ENCODE peak calls at places on chromosomes 6 and 20, in seven cellular contexts. K, A, P, Z, S, Y and C are unnamed samples.

GRCh38 chr20:35181731-35182130 is 9.9 kb downstream of the PROCR start:
- DNase-seq in K (no peak), A (no peak), P (no peak), Z (no peak), S (no peak), Y (no peak), C (no peak)

GRCh38 chr6:42889815-42890214 is 10.4 kb downstream of the RPL7L1 start:
- DNase-seq in K (no peak), A (no peak), P (no peak), Z (no peak), S (no peak), Y (no peak), C (no peak)

GRCh38 chr6:99350573-99350972 is 1.1 kb upstream of the FAXC start:
- DNase-seq in K (no peak), A (no peak), P (no peak), Z (no peak), S (no peak), Y (no peak), C (peak; percentile 22)

GRCh38 chr20:34525709-34526416 is 9.6 kb downstream of the DYNLRB1 start:
- DNase-seq in K (peak; percentile 92), A (peak; percentile 90), P (peak; percentile 83), Z (no peak), S (peak; percentile 90), Y (peak; percentile 87), C (peak; percentile 87)

GRCh38 chr20:611047-611842 is 1.1 kb upstream of the TCF15 start:
- DNase-seq in K (no peak), A (no peak), P (no peak), Z (no peak), S (no peak), Y (no peak), C (no peak)

GRCh38 chr6:7087491-7087979 is 20.2 kb upstream of the RREB1 start:
- DNase-seq in K (no peak), A (peak; percentile 73), P (no peak), Z (no peak), S (no peak), Y (no peak), C (peak; percentile 78)

GRCh38 chr20:6582449-6582848 is 185.0 kb upstream of the BMP2 start:
- DNase-seq in K (no peak), A (no peak), P (no peak), Z (no peak), S (no peak), Y (no peak), C (no peak)

GRCh38 chr20:37936451-37936850 is 33.5 kb downstream of the VSTM2L start:
- DNase-seq in K (no peak), A (no peak), P (no peak), Z (no peak), S (no peak), Y (no peak), C (no peak)

GRCh38 chr6:41578714-41579610 is 32.8 kb downstream of the FOXP4 start:
- DNase-seq in K (no peak), A (peak; percentile 51), P (no peak), Z (no peak), S (no peak), Y (no peak), C (peak; percentile 82)

GRCh38 chr6:21027507-21027906 is 493.2 kb downstream of the CDKAL1 start:
- DNase-seq in K (no peak), A (no peak), P (no peak), Z (no peak), S (no peak), Y (no peak), C (no peak)

GRCh38 chr6:2616796-2617195 is 133.9 kb downstream of the MYLK4 start:
- DNase-seq in K (no peak), A (no peak), P (no peak), Z (no peak), S (no peak), Y (no peak), C (no peak)

GRCh38 chr6:93751969-93752368 is 332.6 kb upstream of the EPHA7 start:
- DNase-seq in K (no peak), A (no peak), P (no peak), Z (no peak), S (no peak), Y (no peak), C (no peak)

GRCh38 chr6:73983367-73983766 is 287.4 kb downstream of the CD109 start:
- DNase-seq in K (no peak), A (no peak), P (no peak), Z (no peak), S (no peak), Y (no peak), C (no peak)

GRCh38 chr6:82144007-82144851 is 103.3 kb downstream of the IBTK start:
- DNase-seq in K (no peak), A (peak; percentile 7), P (no peak), Z (no peak), S (peak; percentile 13), Y (peak; percentile 53), C (no peak)

GRCh38 chr6:82142524-82142923 is 105.0 kb downstream of the IBTK start:
- DNase-seq in K (no peak), A (no peak), P (no peak), Z (no peak), S (no peak), Y (no peak), C (no peak)

GRCh38 chr6:82145926-82146452 is 101.6 kb downstream of the IBTK start:
- DNase-seq in K (no peak), A (no peak), P (no peak), Z (no peak), S (no peak), Y (no peak), C (no peak)

GRCh38 chr6:82143041-82143481 is 104.5 kb downstream of the IBTK start:
- DNase-seq in K (no peak), A (no peak), P (no peak), Z (no peak), S (no peak), Y (no peak), C (no peak)

GRCh38 chr6:82144852-82145332 is 102.7 kb downstream of the IBTK start:
- DNase-seq in K (peak; percentile 63), A (peak; percentile 21), P (peak; percentile 37), Z (no peak), S (peak; percentile 17), Y (peak; percentile 67), C (no peak)
- H3K4me3 ChIP-seq in K (peak overlapping the region; percentile 47), A (no peak overlapping the region), P (no peak overlapping the region), Z (no peak overlapping the region), S (no peak overlapping the region), Y (peak overlapping the region; percentile 24), C (no peak overlapping the region)

DNA sequence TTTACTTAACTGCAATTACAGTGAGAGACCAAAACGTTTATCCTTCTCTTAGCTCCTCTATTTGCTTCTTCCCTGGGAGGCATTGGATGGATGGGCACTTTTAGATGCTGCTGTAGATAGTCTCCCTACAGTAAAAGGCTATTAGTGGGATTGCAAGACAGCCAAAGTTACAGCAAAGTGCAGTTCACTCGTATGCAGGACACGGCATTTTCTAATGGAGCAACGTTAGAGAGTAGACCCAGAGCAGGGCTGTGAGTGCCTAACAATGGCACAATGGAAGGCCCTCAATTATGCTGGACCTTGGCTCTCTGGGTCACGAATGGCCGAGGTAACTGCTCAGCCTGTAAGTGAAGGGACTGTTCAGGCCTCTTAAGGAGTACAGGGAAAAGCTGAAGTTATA is 605.8 kb upstream of the NOX3 start:
- DNase-seq in K (no peak), A (no peak), P (no peak), Z (no peak), S (no peak), Y (no peak), C (no peak)
- H3K27ac ChIP-seq in K (no peak overlapping the region), A (no peak overlapping the region), P (no peak overlapping the region), Z (no peak overlapping the region), S (no peak overlapping the region), Y (no peak overlapping the region), C (no peak overlapping the region)

DNA sequence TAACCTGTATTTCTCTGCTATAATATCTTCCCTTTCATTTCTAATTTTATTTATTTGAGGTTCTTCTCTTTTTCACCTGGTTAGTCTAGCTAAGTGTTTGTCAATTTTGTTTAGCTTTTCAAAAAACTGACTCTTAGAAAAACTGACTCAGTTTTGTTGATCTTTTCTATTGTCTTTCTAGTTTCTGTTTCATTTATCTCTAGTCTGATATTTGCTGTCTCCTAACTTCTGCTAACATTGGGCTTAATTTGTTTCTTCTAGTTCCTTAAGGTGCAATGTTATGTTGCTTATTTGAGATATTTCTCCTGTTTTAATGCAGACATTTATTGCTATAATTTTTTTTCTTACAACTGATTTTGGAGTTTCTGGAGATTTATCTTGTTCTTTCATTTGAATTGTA is 1011.0 kb downstream of the EPHA7 start:
- DNase-seq in K (no peak), A (no peak), P (no peak), Z (no peak), S (no peak), Y (no peak), C (no peak)
- H3K4me3 ChIP-seq in K (no peak overlapping the region), A (no peak overlapping the region), P (no peak overlapping the region), Z (no peak overlapping the region), S (no peak overlapping the region), Y (no peak overlapping the region), C (no peak overlapping the region)

DNA sequence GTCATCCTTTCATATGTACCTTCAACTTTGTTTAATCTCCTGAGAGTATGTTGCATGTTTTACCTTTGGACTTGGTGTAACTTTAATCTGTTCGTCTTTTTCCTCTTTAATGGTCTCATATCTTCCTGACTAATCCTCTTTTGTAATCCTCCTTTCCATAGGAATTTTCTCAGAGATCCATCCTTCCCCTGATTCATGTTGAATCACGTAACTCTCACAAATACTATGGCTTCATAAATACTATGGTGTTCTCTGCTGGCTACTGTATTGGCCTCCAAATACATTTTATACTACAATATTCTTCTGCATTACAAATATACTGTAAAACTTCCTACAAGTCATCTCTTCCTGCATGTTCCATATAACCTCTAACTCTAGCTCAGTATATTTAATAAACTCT is 317.7 kb upstream of the ADGRB3 start:
- DNase-seq in K (no peak), A (no peak), P (no peak), Z (no peak), S (no peak), Y (no peak), C (no peak)
- H3K27ac ChIP-seq in K (no peak overlapping the region), A (no peak overlapping the region), P (no peak overlapping the region), Z (no peak overlapping the region), S (no peak overlapping the region), Y (no peak overlapping the region), C (no peak overlapping the region)

GRCh38 chr6:28335564-28336283 is at the start of gene ZSCAN31:
- DNase-seq in K (peak; percentile 95), A (peak; percentile 96), P (peak; percentile 96), Z (peak; percentile 96), S (peak; percentile 99), Y (peak; percentile 98), C (peak; percentile 97)

GRCh38 chr6:28335040-28335563 is 846 bp downstream of the ZSCAN31 start:
- DNase-seq in K (no peak), A (no peak), P (no peak), Z (no peak), S (no peak), Y (no peak), C (peak; percentile 31)

GRCh38 chr6:28333047-28333446 is 2.9 kb downstream of the ZSCAN31 start:
- DNase-seq in K (no peak), A (no peak), P (no peak), Z (no peak), S (no peak), Y (no peak), C (no peak)

GRCh38 chr6:28333599-28334018 is 2.3 kb downstream of the ZSCAN31 start:
- DNase-seq in K (no peak), A (no peak), P (no peak), Z (no peak), S (no peak), Y (no peak), C (no peak)

GRCh38 chr6:28334272-28335039 is 1.5 kb downstream of the ZSCAN31 start:
- DNase-seq in K (no peak), A (no peak), P (no peak), Z (no peak), S (no peak), Y (no peak), C (no peak)
- H3K4me3 ChIP-seq in K (peak overlapping the region; percentile 90), A (no peak overlapping the region), P (peak overlapping the region; percentile 58), Z (no peak overlapping the region), S (no peak overlapping the region), Y (no peak overlapping the region), C (no peak overlapping the region)

GRCh38 chr6:158539363-158539762 is 20.5 kb upstream of the TMEM181 start:
- DNase-seq in K (no peak), A (no peak), P (no peak), Z (no peak), S (no peak), Y (no peak), C (peak; percentile 41)
- H3K27ac ChIP-seq in K (no peak overlapping the region), A (no peak overlapping the region), P (no peak overlapping the region), Z (no peak overlapping the region), S (no peak overlapping the region), Y (no peak overlapping the region), C (no peak overlapping the region)